ENCODE peak calls at places on chromosomes 3 and 15, in nine cellular contexts. M is endothelial cell, W is stomach, H is BE2C, D is AG10803, V is GM13976, K is fibroblast of lung, N is adrenal gland, X is OCI-LY7. J is an unnamed sample.

GRCh38 chr3:473284-473800 is 276.8 kb downstream of the CHL1 start:
- DNase-seq in N (no peak), H (no peak), W (no peak), D (no peak), X (no peak), V (no peak), K (no peak), M (no peak), J (no peak)

GRCh38 chr3:144259267-144259666 is 287.6 kb downstream of the DIPK2A start:
- DNase-seq in N (no peak), M (no peak), X (no peak), D (no peak), V (no peak), W (no peak), K (peak; percentile 15), H (no peak), J (no peak)

GRCh38 chr3:170274641-170275040 is 52.4 kb downstream of the PRKCI start:
- DNase-seq in D (no peak), N (no peak), K (no peak), X (no peak), H (no peak), M (no peak), W (no peak), V (peak; percentile 28), J (peak; percentile 20)

GRCh38 chr3:149199474-149199873 is 22.2 kb downstream of the CP start:
- DNase-seq in D (no peak), M (no peak), K (peak; percentile 67), W (no peak), H (no peak), N (no peak), V (no peak), X (no peak), J (no peak)

GRCh38 chr3:185137821-185138220 is 15.0 kb downstream of the C3orf70 start:
- DNase-seq in H (no peak), V (no peak), W (no peak), X (no peak), D (no peak), N (no peak), K (no peak), M (no peak), J (no peak)

GRCh38 chr3:114595521-114596028 is 301.7 kb downstream of the TIGIT start:
- DNase-seq in M (no peak), K (no peak), X (no peak), H (no peak), D (no peak), V (no peak), W (no peak), N (no peak), J (no peak)

GRCh38 chr3:89113887-89114840 is 6.7 kb downstream of the EPHA3 start:
- DNase-seq in D (peak; percentile 44), K (peak; percentile 70), X (no peak), W (peak; percentile 63), H (peak; percentile 64), N (peak; percentile 31), M (peak; percentile 79), V (peak; percentile 50), J (peak; percentile 34)

GRCh38 chr3:4021162-4021561 is 221.9 kb downstream of the LRRN1 start:
- DNase-seq in W (no peak), N (no peak), X (no peak), H (no peak), V (no peak), K (no peak), D (no peak), M (no peak), J (no peak)

GRCh38 chr3:179005706-179006105 is 65.9 kb downstream of the ZMAT3 start:
- DNase-seq in N (no peak), H (no peak), V (no peak), M (no peak), X (no peak), K (no peak), D (no peak), W (no peak), J (no peak)

GRCh38 chr3:29697989-29698388 is 417.1 kb downstream of the RBMS3 start:
- DNase-seq in W (no peak), K (peak; percentile 12), D (peak; percentile 65), V (no peak), X (no peak), H (no peak), M (no peak), N (no peak), J (no peak)

GRCh38 chr3:156637480-156638022 is 36.8 kb upstream of the TIPARP start:
- DNase-seq in W (no peak), K (no peak), X (no peak), D (no peak), V (no peak), H (no peak), N (no peak), M (no peak), J (no peak)

GRCh38 chr3:175735866-175736265 is 876.7 kb downstream of the NAALADL2 start:
- DNase-seq in K (no peak), W (no peak), V (no peak), M (no peak), H (no peak), X (no peak), D (no peak), N (no peak), J (no peak)

GRCh38 chr15:82111918-82112317 is 66.1 kb upstream of the MEX3B start:
- DNase-seq in X (no peak), N (no peak), V (no peak), M (no peak), W (no peak), K (no peak), D (peak; percentile 82), H (no peak), J (no peak)

GRCh38 chr15:66789029-66790025 is 87.3 kb downstream of the SMAD6 start:
- DNase-seq in W (peak; percentile 49), K (peak; percentile 89), V (no peak), H (peak; percentile 51), N (peak; percentile 56), M (no peak), D (peak; percentile 83), X (peak; percentile 61), J (no peak)

GRCh38 chr15:68795298-68795848 is 25.3 kb downstream of the ANP32A start:
- DNase-seq in W (peak; percentile 91), D (peak; percentile 82), X (peak; percentile 49), V (peak; percentile 75), N (peak; percentile 72), K (peak; percentile 74), M (peak; percentile 65), H (no peak), J (peak; percentile 78)

GRCh38 chr3:44926172-44926571 is 49.8 kb downstream of the ZDHHC3 start:
- DNase-seq in V (no peak), H (no peak), W (no peak), X (no peak), D (no peak), K (no peak), N (no peak), M (no peak), J (no peak)
- TF ChIP-seq CTCF in V (no peak), H (no peak), W (no peak), X (peak; percentile 45), D (no peak), K (no peak), N (no peak), M (no peak), J (no peak)

GRCh38 chr3:76152028-76152427 is 366.7 kb upstream of the ZNF717 start:
- DNase-seq in W (no peak), H (peak; percentile 93), K (no peak), X (no peak), N (no peak), V (no peak), M (no peak), D (no peak), J (no peak)

GRCh38 chr3:76147846-76148245 is 362.5 kb upstream of the ZNF717 start:
- DNase-seq in W (no peak), D (no peak), X (no peak), K (no peak), H (no peak), N (no peak), V (no peak), M (no peak), J (no peak)
- TF ChIP-seq CTCF in W (no peak), D (no peak), X (no peak), K (no peak), H (no peak), N (no peak), V (no peak), M (no peak), J (no peak)

GRCh38 chr3:182621435-182622240 is 171.7 kb upstream of the ATP11B start:
- DNase-seq in W (no peak), V (no peak), K (no peak), H (no peak), D (no peak), N (no peak), X (peak; percentile 28), M (no peak), J (no peak)
- TF ChIP-seq CTCF in W (no peak), V (no peak), K (peak; percentile 21), H (peak; percentile 69), D (peak; percentile 19), N (no peak), X (peak; percentile 85), M (peak; percentile 22), J (peak; percentile 15)

DNA sequence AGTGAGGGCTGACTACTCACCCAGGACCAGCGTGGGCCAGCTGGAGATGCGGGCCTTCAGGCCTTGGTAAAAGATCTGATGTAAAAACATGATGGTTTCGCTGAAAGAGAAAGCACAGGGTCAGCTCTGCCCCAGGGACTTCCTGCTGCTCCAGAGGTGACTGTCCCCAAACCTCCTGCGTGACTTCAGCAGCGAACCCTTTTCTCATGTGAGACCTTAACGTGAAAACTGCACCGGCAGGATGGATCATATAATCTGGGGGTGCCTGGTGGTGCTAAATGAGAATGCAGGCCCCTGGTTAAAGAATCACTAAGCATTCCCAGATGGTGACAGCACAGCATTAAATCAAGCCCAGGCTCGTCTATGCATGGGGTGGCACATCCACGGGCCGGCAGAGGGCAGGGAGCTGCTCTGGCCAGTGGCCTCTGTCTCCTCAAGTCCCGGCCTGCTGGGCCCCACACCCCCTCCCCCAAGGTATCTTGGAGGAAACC is 55.4 kb downstream of the RASGRF1 start:
- DNase-seq in X (no peak), H (no peak), K (no peak), M (no peak), W (no peak), D (no peak), V (peak; percentile 67), N (no peak), J (peak; percentile 63)
- TF ChIP-seq CTCF in X (no peak), H (peak; percentile 24), K (no peak), M (peak; percentile 29), W (no peak), D (peak; percentile 13), V (peak; percentile 3), N (no peak), J (no peak)

GRCh38 chr15:40291088-40291574 is 8.3 kb upstream of the ANKRD63 start:
- DNase-seq in K (peak; percentile 53), N (peak; percentile 52), V (no peak), X (no peak), M (peak; percentile 55), D (peak; percentile 48), W (peak; percentile 64), H (peak; percentile 75), J (no peak)
- TF ChIP-seq CTCF in K (no peak), N (no peak), V (no peak), X (no peak), M (no peak), D (no peak), W (no peak), H (no peak), J (no peak)

J was measured in GM10248.